ENCODE peak calls at places on chromosome 7, in eight cellular contexts. F is CD4-positive, alpha-beta T cell; D is RWPE1; E is esophagus muscularis mucosa; W is HCT116; R is heart left ventricle; C is dorsolateral prefrontal cortex; I is AG04450. O is an unnamed sample.

GRCh38 chr7:116592445-116592844 is 67.6 kb downstream of the CAV1 start:
- DNase-seq in C (no peak), E (no peak), W (no peak), D (no peak), F (no peak), R (peak), I (no peak), O (no peak)

GRCh38 chr7:99624487-99624886 is 7.7 kb downstream of the ZSCAN25 start:
- DNase-seq in R (no peak), D (no peak), I (no peak), E (peak), F (peak), C (no peak), W (no peak), O (no peak)

GRCh38 chr7:112492165-112492564 is 11.4 kb downstream of the LSMEM1 start:
- DNase-seq in R (no peak), C (no peak), D (no peak), E (no peak), W (no peak), F (no peak), I (no peak), O (no peak)

GRCh38 chr7:125573131-125573530 is 643.5 kb upstream of the POT1 start:
- DNase-seq in E (no peak), D (no peak), W (no peak), I (no peak), F (no peak), C (no peak), R (no peak), O (no peak)

GRCh38 chr7:33644489-33644888 is 260.9 kb upstream of the BMPER start:
- DNase-seq in E (no peak), F (no peak), I (no peak), W (no peak), C (no peak), D (no peak), R (no peak), O (no peak)

GRCh38 chr7:13291010-13291409 is 603.6 kb downstream of the ARL4A start:
- DNase-seq in I (no peak), R (no peak), W (no peak), D (no peak), F (no peak), C (no peak), E (no peak), O (no peak)

GRCh38 chr7:100483101-100483727 is 513 bp upstream of the NYAP1 start:
- DNase-seq in W (no peak), C (peak), D (peak), E (no peak), I (no peak), R (peak), F (peak), O (no peak)

GRCh38 chr7:39153647-39154046 is 175.9 kb downstream of the POU6F2 start:
- DNase-seq in W (no peak), R (no peak), F (no peak), D (no peak), I (no peak), C (no peak), E (no peak), O (no peak)

GRCh38 chr7:113486548-113486947 is 368.2 kb upstream of the SMIM30 start:
- DNase-seq in I (no peak), E (no peak), D (no peak), W (no peak), C (no peak), F (no peak), R (no peak), O (no peak)

GRCh38 chr7:84236398-84236797 is 41.8 kb upstream of the SEMA3A start:
- DNase-seq in R (no peak), F (no peak), W (no peak), E (no peak), D (peak), C (no peak), I (no peak), O (no peak)

GRCh38 chr7:29202651-29203069 is 8.1 kb downstream of the CHN2 start:
- DNase-seq in D (no peak), C (no peak), W (no peak), R (no peak), F (no peak), E (no peak), I (no peak), O (peak)

DNA sequence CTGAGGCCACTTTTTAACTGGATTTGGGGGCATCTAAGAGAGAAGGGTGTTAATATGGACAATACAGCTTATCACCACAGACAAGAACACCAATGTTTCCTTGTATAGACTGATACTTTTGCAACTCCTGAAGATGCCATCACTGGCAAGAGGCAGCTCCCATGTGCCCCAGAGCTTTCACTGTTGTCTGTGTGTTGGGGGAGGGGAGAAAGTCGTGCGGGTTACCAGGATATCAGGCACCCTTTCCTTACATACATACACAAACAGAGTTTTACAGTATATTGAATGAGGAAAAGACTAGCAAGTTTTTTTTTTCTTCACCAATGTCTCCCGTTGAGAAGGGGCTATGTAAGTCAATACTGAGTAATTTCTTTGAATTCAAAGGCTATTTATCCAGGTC is 4.1 kb upstream of the DLX6 start:
- DNase-seq in F (no peak), E (peak), I (no peak), W (no peak), C (no peak), R (no peak), D (no peak), O (no peak)
- TF ChIP-seq CTCF in F (no peak), E (no peak), I (no peak), W (no peak), C (no peak), R (no peak), D (no peak), O (no peak)

GRCh38 chr7:35647171-35647574 is 47.8 kb downstream of the HERPUD2 start:
- DNase-seq in D (no peak), I (no peak), E (no peak), W (no peak), F (no peak), C (no peak), R (no peak), O (no peak)
- H3K27ac ChIP-seq in D (no peak), I (no peak), E (peak), W (no peak), F (no peak), C (peak), R (peak), O (no peak)

GRCh38 chr7:868189-868486 is 8.2 kb upstream of the GET4 start:
- DNase-seq in D (no peak), R (no peak), W (no peak), C (peak), F (no peak), I (no peak), E (no peak), O (no peak)

GRCh38 chr7:865921-866320 is 10.4 kb upstream of the GET4 start:
- DNase-seq in I (no peak), D (no peak), W (no peak), F (no peak), E (no peak), C (no peak), R (no peak), O (no peak)

GRCh38 chr7:869348-869747 is 7.0 kb upstream of the GET4 start:
- DNase-seq in W (no peak), R (no peak), C (no peak), D (no peak), E (no peak), F (no peak), I (no peak), O (no peak)

GRCh38 chr7:867001-867405 is 9.4 kb upstream of the GET4 start:
- DNase-seq in E (peak), R (peak), I (peak), D (peak), W (no peak), C (no peak), F (no peak), O (peak)

DNA sequence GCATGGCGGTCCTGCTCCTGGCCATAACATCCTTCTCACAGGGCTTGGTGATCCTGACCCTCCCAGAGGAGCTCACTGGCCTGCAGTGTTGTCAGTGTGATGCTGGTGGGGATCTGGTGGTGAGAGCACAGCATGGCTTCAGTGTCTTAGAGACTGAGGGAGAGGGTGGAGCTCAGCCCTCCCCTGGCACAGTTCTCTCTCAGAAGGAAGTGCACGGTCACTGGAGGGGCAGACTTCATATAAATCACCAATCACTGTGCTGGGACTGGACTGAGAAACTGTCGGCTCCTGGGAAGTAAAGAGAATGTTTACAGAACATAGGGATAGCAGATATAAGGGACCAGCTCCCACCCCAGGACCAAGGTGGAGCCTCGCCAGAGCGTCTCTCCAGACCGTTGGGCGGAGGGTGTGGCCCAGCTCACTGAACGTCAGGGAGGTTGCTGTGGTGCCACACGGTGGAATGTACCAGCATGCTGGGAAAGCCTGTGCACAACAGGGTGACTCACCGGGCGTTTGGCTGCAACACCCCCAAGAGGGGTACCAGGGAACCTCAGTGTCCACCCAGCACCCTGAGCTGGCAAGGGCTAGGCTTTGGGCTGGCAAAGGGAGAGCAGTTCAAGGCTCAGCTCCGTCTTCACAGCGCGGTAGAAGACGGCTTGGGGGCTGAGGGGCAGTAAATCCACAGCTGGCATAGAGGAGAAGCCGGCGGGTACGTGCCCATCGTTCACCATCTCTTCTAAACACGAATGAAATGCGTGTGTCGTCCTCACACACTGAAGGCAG is 8.8 kb upstream of the GET4 start:
- DNase-seq in C (peak), F (no peak), W (no peak), R (peak), D (peak), E (no peak), I (no peak), O (peak)
- TF ChIP-seq CTCF in C (no peak), F (no peak), W (no peak), R (no peak), D (peak), E (peak), I (no peak), O (peak)

DNA sequence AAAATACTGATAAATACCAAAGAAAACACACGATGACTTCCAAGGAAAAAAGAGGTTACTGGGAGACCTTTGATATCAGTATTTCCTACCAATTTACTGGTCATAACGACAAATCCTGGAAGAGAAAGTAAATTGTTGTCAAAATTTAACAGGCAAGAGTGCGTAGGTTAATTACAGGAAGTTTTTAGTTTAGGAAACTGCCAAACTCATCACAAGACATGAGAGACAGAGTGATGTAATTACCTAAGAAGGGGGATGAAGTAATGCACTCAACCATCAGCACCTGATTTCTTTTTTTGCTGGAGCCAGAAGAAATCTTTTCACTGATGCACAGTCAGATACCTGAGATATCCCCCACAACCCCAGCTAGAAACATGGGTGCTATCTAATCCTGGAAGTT is 16.8 kb downstream of the MACC1 start:
- DNase-seq in C (no peak), R (no peak), I (no peak), W (no peak), D (no peak), F (no peak), E (no peak), O (no peak)
- H3K27ac ChIP-seq in C (no peak), R (no peak), I (no peak), W (no peak), D (no peak), F (no peak), E (no peak), O (no peak)

GRCh38 chr7:55212838-55213237 is 152.3 kb upstream of the LANCL2 start:
- DNase-seq in E (peak), F (no peak), I (no peak), W (no peak), R (no peak), C (no peak), D (no peak), O (no peak)
- TF ChIP-seq CTCF in E (no peak), F (no peak), I (no peak), W (no peak), R (no peak), C (no peak), D (no peak), O (no peak)

O was measured in tibial artery.